ENCODE peak calls at places on chromosomes 2 and 18, in nine cellular contexts. One of them, this sample, is unnamed.

GRCh38 chr2:43766006-43766405 is 7.8 kb upstream of the DYNC2LI1 start:
- DNase-seq in BJ: no peak
- DNase-seq in HEK293T: no peak
- DNase-seq in stimulated activated CD4-positive, alpha-beta T cell treated with anti-CD3 and anti-CD28 coated beads, Interleukin-1b, Interleukin-23, amount 100 ng/mL, for 4 hours: no peak
- DNase-seq in GM06990: no peak
- DNase-seq in ELR: no peak
- DNase-seq in stimulated activated CD8-positive, alpha-beta memory T cell treated with anti-CD3 and anti-CD28 coated beads, Interleukin-15, amount 100 ng/mL, for 48 hours: no peak
- DNase-seq in posterior vena cava: no peak
- DNase-seq in sciatic nerve: no peak
- DNase-seq in this sample: no peak

GRCh38 chr2:63052411-63053234 is 2.0 kb downstream of the OTX1 start:
- DNase-seq in posterior vena cava: no peak
- DNase-seq in HEK293T: no peak
- DNase-seq in ELR: no peak
- DNase-seq in BJ: no peak
- DNase-seq in stimulated activated CD4-positive, alpha-beta T cell treated with anti-CD3 and anti-CD28 coated beads, Interleukin-1b, Interleukin-23, amount 100 ng/mL, for 4 hours: no peak
- DNase-seq in GM06990: peak
- DNase-seq in stimulated activated CD8-positive, alpha-beta memory T cell treated with anti-CD3 and anti-CD28 coated beads, Interleukin-15, amount 100 ng/mL, for 48 hours: no peak
- DNase-seq in sciatic nerve: no peak
- DNase-seq in this sample: no peak

GRCh38 chr2:75710577-75711253 is at the start of gene GCFC2:
- DNase-seq in BJ: peak
- DNase-seq in GM06990: peak
- DNase-seq in HEK293T: peak
- DNase-seq in ELR: peak
- DNase-seq in stimulated activated CD4-positive, alpha-beta T cell treated with anti-CD3 and anti-CD28 coated beads, Interleukin-1b, Interleukin-23, amount 100 ng/mL, for 4 hours: peak
- DNase-seq in posterior vena cava: peak
- DNase-seq in stimulated activated CD8-positive, alpha-beta memory T cell treated with anti-CD3 and anti-CD28 coated beads, Interleukin-15, amount 100 ng/mL, for 48 hours: peak
- DNase-seq in sciatic nerve: peak
- DNase-seq in this sample: peak

GRCh38 chr2:146321175-146321574 is 1523.7 kb upstream of the ACVR2A start:
- DNase-seq in ELR: no peak
- DNase-seq in HEK293T: no peak
- DNase-seq in BJ: no peak
- DNase-seq in GM06990: no peak
- DNase-seq in stimulated activated CD8-positive, alpha-beta memory T cell treated with anti-CD3 and anti-CD28 coated beads, Interleukin-15, amount 100 ng/mL, for 48 hours: no peak
- DNase-seq in posterior vena cava: no peak
- DNase-seq in stimulated activated CD4-positive, alpha-beta T cell treated with anti-CD3 and anti-CD28 coated beads, Interleukin-1b, Interleukin-23, amount 100 ng/mL, for 4 hours: no peak
- DNase-seq in sciatic nerve: no peak
- DNase-seq in this sample: no peak

GRCh38 chr2:233414777-233415570 is 60.7 kb downstream of the DGKD start:
- DNase-seq in HEK293T: no peak
- DNase-seq in posterior vena cava: no peak
- DNase-seq in sciatic nerve: no peak
- DNase-seq in BJ: no peak
- DNase-seq in GM06990: no peak
- DNase-seq in stimulated activated CD8-positive, alpha-beta memory T cell treated with anti-CD3 and anti-CD28 coated beads, Interleukin-15, amount 100 ng/mL, for 48 hours: peak
- DNase-seq in stimulated activated CD4-positive, alpha-beta T cell treated with anti-CD3 and anti-CD28 coated beads, Interleukin-1b, Interleukin-23, amount 100 ng/mL, for 4 hours: no peak
- DNase-seq in ELR: peak
- DNase-seq in this sample: no peak

GRCh38 chr18:33210575-33211189 is 229.8 kb downstream of the CCDC178 start:
- DNase-seq in ELR: peak
- DNase-seq in HEK293T: peak
- DNase-seq in stimulated activated CD4-positive, alpha-beta T cell treated with anti-CD3 and anti-CD28 coated beads, Interleukin-1b, Interleukin-23, amount 100 ng/mL, for 4 hours: no peak
- DNase-seq in sciatic nerve: no peak
- DNase-seq in posterior vena cava: no peak
- DNase-seq in stimulated activated CD8-positive, alpha-beta memory T cell treated with anti-CD3 and anti-CD28 coated beads, Interleukin-15, amount 100 ng/mL, for 48 hours: no peak
- DNase-seq in GM06990: no peak
- DNase-seq in BJ: no peak
- DNase-seq in this sample: peak

GRCh38 chr2:223597071-223597470 is 5.1 kb downstream of the SCG2 start:
- DNase-seq in stimulated activated CD4-positive, alpha-beta T cell treated with anti-CD3 and anti-CD28 coated beads, Interleukin-1b, Interleukin-23, amount 100 ng/mL, for 4 hours: no peak
- DNase-seq in GM06990: no peak
- DNase-seq in HEK293T: no peak
- DNase-seq in ELR: peak
- DNase-seq in sciatic nerve: no peak
- DNase-seq in BJ: no peak
- DNase-seq in posterior vena cava: no peak
- DNase-seq in stimulated activated CD8-positive, alpha-beta memory T cell treated with anti-CD3 and anti-CD28 coated beads, Interleukin-15, amount 100 ng/mL, for 48 hours: no peak
- DNase-seq in this sample: no peak

GRCh38 chr2:127404466-127405251 is 13.6 kb upstream of the PROC start:
- DNase-seq in GM06990: no peak
- DNase-seq in posterior vena cava: no peak
- DNase-seq in HEK293T: no peak
- DNase-seq in BJ: no peak
- DNase-seq in stimulated activated CD8-positive, alpha-beta memory T cell treated with anti-CD3 and anti-CD28 coated beads, Interleukin-15, amount 100 ng/mL, for 48 hours: no peak
- DNase-seq in sciatic nerve: no peak
- DNase-seq in ELR: no peak
- DNase-seq in stimulated activated CD4-positive, alpha-beta T cell treated with anti-CD3 and anti-CD28 coated beads, Interleukin-1b, Interleukin-23, amount 100 ng/mL, for 4 hours: no peak
- DNase-seq in this sample: no peak

GRCh38 chr2:38116762-38117161 is 40.8 kb upstream of the CYP1B1 start:
- DNase-seq in HEK293T: no peak
- DNase-seq in posterior vena cava: no peak
- DNase-seq in sciatic nerve: no peak
- DNase-seq in ELR: peak
- DNase-seq in BJ: peak
- DNase-seq in stimulated activated CD8-positive, alpha-beta memory T cell treated with anti-CD3 and anti-CD28 coated beads, Interleukin-15, amount 100 ng/mL, for 48 hours: no peak
- DNase-seq in stimulated activated CD4-positive, alpha-beta T cell treated with anti-CD3 and anti-CD28 coated beads, Interleukin-1b, Interleukin-23, amount 100 ng/mL, for 4 hours: no peak
- DNase-seq in GM06990: no peak
- DNase-seq in this sample: peak

GRCh38 chr18:13283746-13284145 is 65.2 kb downstream of the LDLRAD4 start:
- DNase-seq in ELR: no peak
- DNase-seq in sciatic nerve: no peak
- DNase-seq in stimulated activated CD4-positive, alpha-beta T cell treated with anti-CD3 and anti-CD28 coated beads, Interleukin-1b, Interleukin-23, amount 100 ng/mL, for 4 hours: no peak
- DNase-seq in GM06990: no peak
- DNase-seq in BJ: no peak
- DNase-seq in stimulated activated CD8-positive, alpha-beta memory T cell treated with anti-CD3 and anti-CD28 coated beads, Interleukin-15, amount 100 ng/mL, for 48 hours: no peak
- DNase-seq in HEK293T: no peak
- DNase-seq in posterior vena cava: no peak
- DNase-seq in this sample: no peak

GRCh38 chr2:186641807-186642321 is 52.0 kb upstream of the FAM171B start:
- DNase-seq in BJ: peak
- DNase-seq in ELR: peak
- DNase-seq in stimulated activated CD4-positive, alpha-beta T cell treated with anti-CD3 and anti-CD28 coated beads, Interleukin-1b, Interleukin-23, amount 100 ng/mL, for 4 hours: no peak
- DNase-seq in HEK293T: peak
- DNase-seq in sciatic nerve: no peak
- DNase-seq in stimulated activated CD8-positive, alpha-beta memory T cell treated with anti-CD3 and anti-CD28 coated beads, Interleukin-15, amount 100 ng/mL, for 48 hours: no peak
- DNase-seq in posterior vena cava: no peak
- DNase-seq in GM06990: no peak
- DNase-seq in this sample: peak

GRCh38 chr2:8594731-8595427 is 87.0 kb upstream of the ID2 start:
- DNase-seq in stimulated activated CD4-positive, alpha-beta T cell treated with anti-CD3 and anti-CD28 coated beads, Interleukin-1b, Interleukin-23, amount 100 ng/mL, for 4 hours: no peak
- DNase-seq in posterior vena cava: peak
- DNase-seq in HEK293T: no peak
- DNase-seq in stimulated activated CD8-positive, alpha-beta memory T cell treated with anti-CD3 and anti-CD28 coated beads, Interleukin-15, amount 100 ng/mL, for 48 hours: no peak
- DNase-seq in GM06990: no peak
- DNase-seq in ELR: no peak
- DNase-seq in BJ: no peak
- DNase-seq in sciatic nerve: no peak
- DNase-seq in this sample: no peak

GRCh38 chr18:44927127-44927849 is 246.6 kb downstream of the SETBP1 start:
- DNase-seq in ELR: no peak
- DNase-seq in posterior vena cava: no peak
- DNase-seq in HEK293T: no peak
- DNase-seq in GM06990: no peak
- DNase-seq in stimulated activated CD4-positive, alpha-beta T cell treated with anti-CD3 and anti-CD28 coated beads, Interleukin-1b, Interleukin-23, amount 100 ng/mL, for 4 hours: no peak
- DNase-seq in stimulated activated CD8-positive, alpha-beta memory T cell treated with anti-CD3 and anti-CD28 coated beads, Interleukin-15, amount 100 ng/mL, for 48 hours: no peak
- DNase-seq in sciatic nerve: no peak
- DNase-seq in BJ: no peak
- DNase-seq in this sample: no peak

GRCh38 chr2:72959554-72959953 is 42.2 kb downstream of the EMX1 start:
- DNase-seq in BJ: no peak
- DNase-seq in sciatic nerve: no peak
- DNase-seq in GM06990: no peak
- DNase-seq in posterior vena cava: no peak
- DNase-seq in stimulated activated CD8-positive, alpha-beta memory T cell treated with anti-CD3 and anti-CD28 coated beads, Interleukin-15, amount 100 ng/mL, for 48 hours: no peak
- DNase-seq in HEK293T: no peak
- DNase-seq in ELR: no peak
- DNase-seq in stimulated activated CD4-positive, alpha-beta T cell treated with anti-CD3 and anti-CD28 coated beads, Interleukin-1b, Interleukin-23, amount 100 ng/mL, for 4 hours: no peak
- DNase-seq in this sample: no peak

GRCh38 chr18:58838946-58839345 is 25.7 kb upstream of the ZNF532 start:
- DNase-seq in GM06990: no peak
- DNase-seq in ELR: no peak
- DNase-seq in sciatic nerve: no peak
- DNase-seq in stimulated activated CD8-positive, alpha-beta memory T cell treated with anti-CD3 and anti-CD28 coated beads, Interleukin-15, amount 100 ng/mL, for 48 hours: no peak
- DNase-seq in stimulated activated CD4-positive, alpha-beta T cell treated with anti-CD3 and anti-CD28 coated beads, Interleukin-1b, Interleukin-23, amount 100 ng/mL, for 4 hours: no peak
- DNase-seq in BJ: no peak
- DNase-seq in posterior vena cava: no peak
- DNase-seq in HEK293T: no peak
- DNase-seq in this sample: no peak

GRCh38 chr2:95278637-95279225 is 4.5 kb downstream of the PROM2 start:
- DNase-seq in BJ: no peak
- DNase-seq in ELR: no peak
- DNase-seq in stimulated activated CD4-positive, alpha-beta T cell treated with anti-CD3 and anti-CD28 coated beads, Interleukin-1b, Interleukin-23, amount 100 ng/mL, for 4 hours: no peak
- DNase-seq in GM06990: no peak
- DNase-seq in posterior vena cava: peak
- DNase-seq in stimulated activated CD8-positive, alpha-beta memory T cell treated with anti-CD3 and anti-CD28 coated beads, Interleukin-15, amount 100 ng/mL, for 48 hours: no peak
- DNase-seq in sciatic nerve: no peak
- DNase-seq in HEK293T: no peak
- DNase-seq in this sample: no peak

GRCh38 chr2:112004246-112004645 is 50.8 kb upstream of the TMEM87B start:
- DNase-seq in BJ: no peak
- DNase-seq in sciatic nerve: peak
- DNase-seq in GM06990: no peak
- DNase-seq in stimulated activated CD4-positive, alpha-beta T cell treated with anti-CD3 and anti-CD28 coated beads, Interleukin-1b, Interleukin-23, amount 100 ng/mL, for 4 hours: no peak
- DNase-seq in posterior vena cava: peak
- DNase-seq in HEK293T: no peak
- DNase-seq in ELR: no peak
- DNase-seq in stimulated activated CD8-positive, alpha-beta memory T cell treated with anti-CD3 and anti-CD28 coated beads, Interleukin-15, amount 100 ng/mL, for 48 hours: no peak
- DNase-seq in this sample: no peak

GRCh38 chr2:102335871-102336366 is 19.7 kb upstream of the IL18R1 start:
- DNase-seq in stimulated activated CD4-positive, alpha-beta T cell treated with anti-CD3 and anti-CD28 coated beads, Interleukin-1b, Interleukin-23, amount 100 ng/mL, for 4 hours: no peak
- DNase-seq in GM06990: no peak
- DNase-seq in stimulated activated CD8-positive, alpha-beta memory T cell treated with anti-CD3 and anti-CD28 coated beads, Interleukin-15, amount 100 ng/mL, for 48 hours: no peak
- DNase-seq in HEK293T: no peak
- DNase-seq in sciatic nerve: no peak
- DNase-seq in BJ: no peak
- DNase-seq in posterior vena cava: no peak
- DNase-seq in ELR: no peak
- DNase-seq in this sample: no peak

GRCh38 chr2:174606336-174606735 is 8.7 kb upstream of the WIPF1 start:
- DNase-seq in stimulated activated CD4-positive, alpha-beta T cell treated with anti-CD3 and anti-CD28 coated beads, Interleukin-1b, Interleukin-23, amount 100 ng/mL, for 4 hours: no peak
- DNase-seq in ELR: peak
- DNase-seq in posterior vena cava: no peak
- DNase-seq in sciatic nerve: no peak
- DNase-seq in BJ: peak
- DNase-seq in HEK293T: no peak
- DNase-seq in GM06990: no peak
- DNase-seq in stimulated activated CD8-positive, alpha-beta memory T cell treated with anti-CD3 and anti-CD28 coated beads, Interleukin-15, amount 100 ng/mL, for 48 hours: no peak
- DNase-seq in this sample: peak

GRCh38 chr2:165018207-165018606 is 62.9 kb upstream of the SLC38A11 start:
- DNase-seq in HEK293T: peak
- DNase-seq in stimulated activated CD4-positive, alpha-beta T cell treated with anti-CD3 and anti-CD28 coated beads, Interleukin-1b, Interleukin-23, amount 100 ng/mL, for 4 hours: no peak
- DNase-seq in ELR: peak
- DNase-seq in GM06990: no peak
- DNase-seq in BJ: no peak
- DNase-seq in stimulated activated CD8-positive, alpha-beta memory T cell treated with anti-CD3 and anti-CD28 coated beads, Interleukin-15, amount 100 ng/mL, for 48 hours: no peak
- DNase-seq in posterior vena cava: no peak
- DNase-seq in sciatic nerve: no peak
- DNase-seq in this sample: no peak

GRCh38 chr2:138827426-138828054 is 47.4 kb upstream of the NXPH2 start:
- DNase-seq in HEK293T: peak
- DNase-seq in stimulated activated CD4-positive, alpha-beta T cell treated with anti-CD3 and anti-CD28 coated beads, Interleukin-1b, Interleukin-23, amount 100 ng/mL, for 4 hours: no peak
- DNase-seq in BJ: peak
- DNase-seq in GM06990: peak
- DNase-seq in ELR: peak
- DNase-seq in posterior vena cava: no peak
- DNase-seq in stimulated activated CD8-positive, alpha-beta memory T cell treated with anti-CD3 and anti-CD28 coated beads, Interleukin-15, amount 100 ng/mL, for 48 hours: no peak
- DNase-seq in sciatic nerve: no peak
- DNase-seq in this sample: peak

GRCh38 chr2:15023231-15023630 is 390.7 kb downstream of the LRATD1 start:
- DNase-seq in BJ: no peak
- DNase-seq in stimulated activated CD4-positive, alpha-beta T cell treated with anti-CD3 and anti-CD28 coated beads, Interleukin-1b, Interleukin-23, amount 100 ng/mL, for 4 hours: no peak
- DNase-seq in ELR: peak
- DNase-seq in posterior vena cava: no peak
- DNase-seq in stimulated activated CD8-positive, alpha-beta memory T cell treated with anti-CD3 and anti-CD28 coated beads, Interleukin-15, amount 100 ng/mL, for 48 hours: no peak
- DNase-seq in HEK293T: no peak
- DNase-seq in sciatic nerve: no peak
- DNase-seq in GM06990: no peak
- DNase-seq in this sample: no peak

GRCh38 chr2:141021109-141021508 is 1109.7 kb downstream of the LRP1B start:
- DNase-seq in BJ: peak
- DNase-seq in stimulated activated CD4-positive, alpha-beta T cell treated with anti-CD3 and anti-CD28 coated beads, Interleukin-1b, Interleukin-23, amount 100 ng/mL, for 4 hours: no peak
- DNase-seq in ELR: peak
- DNase-seq in GM06990: no peak
- DNase-seq in posterior vena cava: no peak
- DNase-seq in HEK293T: no peak
- DNase-seq in sciatic nerve: no peak
- DNase-seq in stimulated activated CD8-positive, alpha-beta memory T cell treated with anti-CD3 and anti-CD28 coated beads, Interleukin-15, amount 100 ng/mL, for 48 hours: no peak
- DNase-seq in this sample: peak

GRCh38 chr18:57353137-57353939 is 981 bp downstream of the ST8SIA3 start:
- DNase-seq in sciatic nerve: no peak
- DNase-seq in stimulated activated CD4-positive, alpha-beta T cell treated with anti-CD3 and anti-CD28 coated beads, Interleukin-1b, Interleukin-23, amount 100 ng/mL, for 4 hours: no peak
- DNase-seq in BJ: no peak
- DNase-seq in HEK293T: no peak
- DNase-seq in stimulated activated CD8-positive, alpha-beta memory T cell treated with anti-CD3 and anti-CD28 coated beads, Interleukin-15, amount 100 ng/mL, for 48 hours: no peak
- DNase-seq in posterior vena cava: no peak
- DNase-seq in ELR: no peak
- DNase-seq in GM06990: no peak
- DNase-seq in this sample: no peak

GRCh38 chr18:4068552-4069158 is 386.5 kb downstream of the DLGAP1 start:
- DNase-seq in ELR: peak
- DNase-seq in BJ: no peak
- DNase-seq in stimulated activated CD8-positive, alpha-beta memory T cell treated with anti-CD3 and anti-CD28 coated beads, Interleukin-15, amount 100 ng/mL, for 48 hours: no peak
- DNase-seq in HEK293T: peak
- DNase-seq in stimulated activated CD4-positive, alpha-beta T cell treated with anti-CD3 and anti-CD28 coated beads, Interleukin-1b, Interleukin-23, amount 100 ng/mL, for 4 hours: no peak
- DNase-seq in posterior vena cava: no peak
- DNase-seq in GM06990: peak
- DNase-seq in sciatic nerve: no peak
- DNase-seq in this sample: peak

GRCh38 chr2:145043399-145043834 is 523.5 kb upstream of the ZEB2 start:
- DNase-seq in stimulated activated CD4-positive, alpha-beta T cell treated with anti-CD3 and anti-CD28 coated beads, Interleukin-1b, Interleukin-23, amount 100 ng/mL, for 4 hours: no peak
- DNase-seq in stimulated activated CD8-positive, alpha-beta memory T cell treated with anti-CD3 and anti-CD28 coated beads, Interleukin-15, amount 100 ng/mL, for 48 hours: no peak
- DNase-seq in ELR: no peak
- DNase-seq in GM06990: no peak
- DNase-seq in posterior vena cava: no peak
- DNase-seq in HEK293T: peak
- DNase-seq in sciatic nerve: no peak
- DNase-seq in BJ: no peak
- DNase-seq in this sample: no peak

GRCh38 chr2:79580175-79580574 is 67.3 kb downstream of the CTNNA2 start:
- DNase-seq in stimulated activated CD4-positive, alpha-beta T cell treated with anti-CD3 and anti-CD28 coated beads, Interleukin-1b, Interleukin-23, amount 100 ng/mL, for 4 hours: no peak
- DNase-seq in ELR: peak
- DNase-seq in HEK293T: no peak
- DNase-seq in GM06990: no peak
- DNase-seq in posterior vena cava: no peak
- DNase-seq in stimulated activated CD8-positive, alpha-beta memory T cell treated with anti-CD3 and anti-CD28 coated beads, Interleukin-15, amount 100 ng/mL, for 48 hours: no peak
- DNase-seq in sciatic nerve: no peak
- DNase-seq in BJ: no peak
- DNase-seq in this sample: no peak

GRCh38 chr18:49447810-49448745 is 12.4 kb downstream of the DYM start:
- DNase-seq in posterior vena cava: no peak
- DNase-seq in stimulated activated CD8-positive, alpha-beta memory T cell treated with anti-CD3 and anti-CD28 coated beads, Interleukin-15, amount 100 ng/mL, for 48 hours: no peak
- DNase-seq in sciatic nerve: no peak
- DNase-seq in HEK293T: peak
- DNase-seq in ELR: peak
- DNase-seq in BJ: no peak
- DNase-seq in GM06990: peak
- DNase-seq in stimulated activated CD4-positive, alpha-beta T cell treated with anti-CD3 and anti-CD28 coated beads, Interleukin-1b, Interleukin-23, amount 100 ng/mL, for 4 hours: no peak
- DNase-seq in this sample: peak

GRCh38 chr2:12416600-12416999 is 300.1 kb upstream of the TRIB2 start:
- DNase-seq in sciatic nerve: peak
- DNase-seq in stimulated activated CD4-positive, alpha-beta T cell treated with anti-CD3 and anti-CD28 coated beads, Interleukin-1b, Interleukin-23, amount 100 ng/mL, for 4 hours: peak
- DNase-seq in HEK293T: no peak
- DNase-seq in GM06990: no peak
- DNase-seq in BJ: no peak
- DNase-seq in stimulated activated CD8-positive, alpha-beta memory T cell treated with anti-CD3 and anti-CD28 coated beads, Interleukin-15, amount 100 ng/mL, for 48 hours: peak
- DNase-seq in ELR: peak
- DNase-seq in posterior vena cava: no peak
- DNase-seq in this sample: peak

GRCh38 chr18:26357960-26358359 is 131.7 kb downstream of the TAF4B start:
- DNase-seq in stimulated activated CD4-positive, alpha-beta T cell treated with anti-CD3 and anti-CD28 coated beads, Interleukin-1b, Interleukin-23, amount 100 ng/mL, for 4 hours: no peak
- DNase-seq in ELR: no peak
- DNase-seq in posterior vena cava: no peak
- DNase-seq in HEK293T: no peak
- DNase-seq in GM06990: peak
- DNase-seq in BJ: no peak
- DNase-seq in stimulated activated CD8-positive, alpha-beta memory T cell treated with anti-CD3 and anti-CD28 coated beads, Interleukin-15, amount 100 ng/mL, for 48 hours: no peak
- DNase-seq in sciatic nerve: no peak
- DNase-seq in this sample: no peak

GRCh38 chr18:80238651-80239260 is 8.6 kb downstream of the PARD6G start:
- DNase-seq in posterior vena cava: no peak
- DNase-seq in ELR: no peak
- DNase-seq in GM06990: no peak
- DNase-seq in stimulated activated CD4-positive, alpha-beta T cell treated with anti-CD3 and anti-CD28 coated beads, Interleukin-1b, Interleukin-23, amount 100 ng/mL, for 4 hours: no peak
- DNase-seq in BJ: no peak
- DNase-seq in HEK293T: no peak
- DNase-seq in sciatic nerve: no peak
- DNase-seq in stimulated activated CD8-positive, alpha-beta memory T cell treated with anti-CD3 and anti-CD28 coated beads, Interleukin-15, amount 100 ng/mL, for 48 hours: no peak
- DNase-seq in this sample: no peak